ENCODE peak calls at places on chromosomes 4 and X, in four cellular contexts. C is GM10248, R is ascending aorta, E is cardiac muscle cell. T is an unnamed sample.

GRCh38 chrX:115284877-115285276 is 4.6 kb upstream of the LUZP4 start:
- DNase-seq in C (no peak), R (no peak), E (no peak), T (no peak)

GRCh38 chr4:147582386-147583077 is 34.7 kb upstream of the TMEM184C start:
- DNase-seq in C (no peak), R (no peak), E (no peak), T (no peak)

GRCh38 chr4:73776363-73776762 is 36.0 kb downstream of the CXCL8 start:
- DNase-seq in C (no peak), R (no peak), E (no peak), T (peak; percentile 93)

GRCh38 chrX:129842510-129843208 is 1.0 kb downstream of the ZDHHC9 start:
- DNase-seq in C (no peak), R (no peak), E (peak; percentile 5), T (no peak)

GRCh38 chr4:128161138-128161537 is 100.0 kb downstream of the LARP1B start:
- DNase-seq in C (no peak), R (no peak), E (no peak), T (no peak)

GRCh38 chr4:181674315-181674714 is 568.9 kb upstream of the TENM3 start:
- DNase-seq in C (no peak), R (no peak), E (no peak), T (peak; percentile 32)

GRCh38 chrX:40262641-40263560 is 165.1 kb upstream of the BCOR start:
- DNase-seq in C (no peak), R (no peak), E (peak; percentile 24), T (no peak)

GRCh38 chrX:82589410-82589809 is 918.7 kb upstream of the POU3F4 start:
- DNase-seq in C (no peak), R (no peak), E (no peak), T (peak; percentile 23)

GRCh38 chrX:145773006-145773405 is 44.6 kb upstream of the SLITRK2 start:
- DNase-seq in C (no peak), R (no peak), E (no peak), T (no peak)

GRCh38 chr4:499563-499962 is 553 bp downstream of the PIGG start:
- DNase-seq in C (no peak), R (no peak), E (no peak), T (no peak)

GRCh38 chr4:304987-305680 is at the start of gene ZNF732:
- DNase-seq in C (no peak), R (no peak), E (peak; percentile 95), T (peak; percentile 16)

GRCh38 chr4:80921441-80921840 is 109.1 kb upstream of the BMP3 start:
- DNase-seq in C (no peak), R (no peak), E (no peak), T (no peak)

GRCh38 chr4:169005453-169006099 is 4.5 kb downstream of the CBR4 start:
- DNase-seq in C (no peak), R (no peak), E (no peak), T (no peak)

GRCh38 chr4:12852338-12853307 is 631.5 kb downstream of the RAB28 start:
- DNase-seq in C (peak; percentile 23), R (no peak), E (peak; percentile 72), T (peak; percentile 59)

GRCh38 chr4:67101612-67102011 is 443.7 kb downstream of the CENPC start:
- DNase-seq in C (no peak), R (no peak), E (no peak), T (no peak)

GRCh38 chrX:78886550-78886949 is 58.6 kb upstream of the P2RY10 start:
- DNase-seq in C (peak; percentile 20), R (no peak), E (peak; percentile 1), T (peak; percentile 0)
- TF ChIP-seq CTCF in C (peak; percentile 30), R (peak; percentile 27), E (peak; percentile 31), T (peak; percentile 28)

DNA sequence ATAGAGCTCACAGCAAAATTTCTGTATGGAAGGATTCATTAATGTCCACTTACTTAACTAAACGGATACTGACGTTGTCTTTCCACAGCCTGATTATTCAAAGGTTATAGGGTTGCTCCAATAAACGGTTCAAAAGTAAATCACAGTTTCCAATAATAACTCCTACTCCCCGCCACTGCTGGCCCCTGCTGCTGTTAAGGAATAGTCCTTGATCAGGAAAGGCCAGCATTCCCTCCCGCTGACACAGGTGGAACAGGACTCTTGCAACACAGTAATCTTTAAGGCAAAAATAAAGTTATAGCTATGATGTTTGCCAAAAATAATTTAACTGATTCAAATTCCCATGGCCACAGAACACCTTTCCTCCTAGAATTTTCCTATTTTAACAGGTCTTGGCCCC is 53.9 kb downstream of the FAT1 start:
- DNase-seq in C (no peak), R (no peak), E (peak; percentile 58), T (no peak)
- TF ChIP-seq CTCF in C (no peak), R (no peak), E (no peak), T (no peak)

GRCh38 chr4:82801910-82802521 is 3.4 kb upstream of the SCD5 start:
- DNase-seq in C (no peak), R (no peak), E (no peak), T (no peak)
- TF ChIP-seq CTCF in C (peak; percentile 51), R (no peak), E (peak; percentile 45), T (peak; percentile 63)

GRCh38 chrX:120486786-120487185 is 17.7 kb upstream of the LAMP2 start:
- DNase-seq in C (no peak), R (no peak), E (no peak), T (no peak)

DNA sequence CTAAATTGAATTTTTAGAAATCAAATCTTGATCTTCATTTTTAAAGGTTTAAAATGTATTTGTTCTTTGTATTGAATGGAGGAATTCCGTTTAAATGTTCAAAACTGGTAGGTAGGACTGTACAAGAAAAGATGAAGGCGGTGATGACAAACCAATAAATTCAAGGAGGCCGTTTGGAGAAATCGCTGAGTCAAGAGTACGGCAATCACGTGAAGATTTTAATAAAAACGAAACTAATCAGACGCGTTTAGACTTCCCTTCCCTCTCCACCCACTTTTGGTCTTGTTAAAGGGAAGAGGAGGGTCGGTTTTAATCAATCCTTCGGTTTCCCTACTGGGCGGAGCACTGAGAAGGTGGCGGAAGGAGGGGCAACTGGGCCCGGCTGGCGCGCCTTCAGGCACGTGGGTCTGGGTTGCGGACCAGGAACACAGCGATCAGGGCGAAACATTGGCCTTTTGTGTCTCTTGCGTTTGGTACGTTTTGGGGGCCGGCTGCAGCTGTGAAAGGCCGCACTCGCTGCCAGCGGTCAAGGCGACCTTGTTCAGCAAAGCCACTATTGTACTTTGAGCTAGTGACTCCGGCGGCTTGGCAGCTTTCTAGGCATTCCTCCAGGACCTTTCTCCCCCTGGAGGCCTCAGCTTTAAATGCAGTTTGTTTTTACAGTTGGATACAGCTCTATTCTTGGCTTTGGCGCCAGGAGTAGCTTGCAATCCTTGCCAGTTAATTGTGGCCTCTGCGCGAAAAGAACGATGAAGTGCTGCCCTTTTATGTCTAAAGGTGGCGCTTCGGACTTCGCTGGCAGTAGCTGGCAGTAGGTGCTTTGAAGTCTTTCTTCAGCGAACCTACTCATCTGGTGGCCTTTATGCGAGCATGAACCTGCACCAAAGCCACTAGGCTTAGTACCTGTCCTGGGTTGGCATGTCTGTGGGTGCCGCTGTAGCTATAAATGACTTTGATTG is 16.7 kb upstream of the LAMP2 start:
- DNase-seq in C (peak; percentile 35), R (peak; percentile 17), E (peak; percentile 82), T (peak; percentile 72)
- TF ChIP-seq CTCF in C (peak; percentile 40), R (peak; percentile 56), E (peak; percentile 61), T (peak; percentile 61)

GRCh38 chr4:183838987-183839712 is 66.0 kb upstream of the STOX2 start:
- DNase-seq in C (no peak), R (no peak), E (peak; percentile 54), T (peak; percentile 5)
- TF ChIP-seq CTCF in C (no peak), R (peak; percentile 23), E (peak; percentile 27), T (peak; percentile 13)

DNA sequence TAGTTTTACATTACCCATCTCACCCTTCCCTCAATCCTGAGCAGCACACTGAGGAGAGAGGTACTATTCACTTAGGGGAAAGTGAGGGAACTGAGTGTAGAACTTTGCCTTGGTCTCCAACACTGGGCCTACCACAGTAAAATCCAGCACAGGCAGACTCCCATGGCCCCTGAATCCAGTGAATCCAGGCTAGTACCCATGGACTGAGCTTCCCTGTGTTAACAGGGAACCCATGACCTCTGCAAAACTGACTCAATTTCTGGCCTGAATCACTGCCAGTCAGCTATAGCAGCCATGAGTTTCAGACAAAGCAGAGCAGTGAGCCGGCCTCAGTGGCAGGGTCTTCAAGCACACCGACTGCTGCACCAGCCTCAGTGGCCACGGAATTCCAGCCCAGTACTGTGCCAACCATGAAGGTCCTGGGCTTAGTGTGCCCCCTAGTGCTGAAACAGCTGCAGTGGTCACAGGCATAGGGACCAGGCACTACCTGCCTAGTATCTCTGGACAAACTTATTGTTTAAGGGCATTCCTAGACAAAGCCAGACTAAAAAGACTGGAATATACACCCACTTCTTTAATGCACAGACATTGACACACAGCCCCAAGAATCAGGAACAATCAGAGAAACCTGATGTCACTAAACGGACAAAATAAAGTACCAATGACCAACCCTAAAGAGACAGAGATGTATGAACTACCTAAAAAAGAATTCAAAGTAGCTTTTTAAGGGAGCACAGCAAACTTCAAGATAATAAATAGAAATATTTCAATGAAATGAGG is 127.4 kb upstream of the RPL34 start:
- DNase-seq in C (no peak), R (no peak), E (peak; percentile 13), T (no peak)
- TF ChIP-seq CTCF in C (no peak), R (no peak), E (peak; percentile 50), T (peak; percentile 60)

GRCh38 chr4:173281001-173281400 is 53.2 kb downstream of the HMGB2 start:
- DNase-seq in C (no peak), R (no peak), E (no peak), T (no peak)
- TF ChIP-seq CTCF in C (no peak), R (no peak), E (no peak), T (no peak)